ENCODE peak calls at places on chromosome 9, in four cellular contexts. One of them, this sample, is unnamed.

GRCh38 chr9:71955300-71955915 is 44.0 kb downstream of the C9orf85 start:
- DNase-seq in activated CD4-positive, alpha-beta T cell treated with anti-CD3 and anti-CD28 coated beads for 24 hours: no peak
- DNase-seq in GM04504: no peak
- DNase-seq in Kasumi-1: no peak
- DNase-seq in this sample: no peak

GRCh38 chr9:100287186-100287585 is 65.6 kb downstream of the TEX10 start:
- DNase-seq in GM04504: no peak
- DNase-seq in activated CD4-positive, alpha-beta T cell treated with anti-CD3 and anti-CD28 coated beads for 24 hours: no peak
- DNase-seq in Kasumi-1: no peak
- DNase-seq in this sample: no peak

GRCh38 chr9:91954841-91955471 is 4.9 kb upstream of the ROR2 start:
- DNase-seq in activated CD4-positive, alpha-beta T cell treated with anti-CD3 and anti-CD28 coated beads for 24 hours: no peak
- DNase-seq in Kasumi-1: peak
- DNase-seq in GM04504: peak
- DNase-seq in this sample: peak

GRCh38 chr9:133238851-133239532 is 29.9 kb upstream of the OBP2B start:
- DNase-seq in activated CD4-positive, alpha-beta T cell treated with anti-CD3 and anti-CD28 coated beads for 24 hours: peak
- DNase-seq in GM04504: peak
- DNase-seq in Kasumi-1: peak
- DNase-seq in this sample: no peak

GRCh38 chr9:129673602-129674001 is 8.2 kb downstream of the PRRX2 start:
- DNase-seq in Kasumi-1: no peak
- DNase-seq in activated CD4-positive, alpha-beta T cell treated with anti-CD3 and anti-CD28 coated beads for 24 hours: no peak
- DNase-seq in GM04504: no peak
- DNase-seq in this sample: no peak

GRCh38 chr9:27339661-27340295 is 42.8 kb upstream of the EQTN start:
- DNase-seq in activated CD4-positive, alpha-beta T cell treated with anti-CD3 and anti-CD28 coated beads for 24 hours: no peak
- DNase-seq in Kasumi-1: no peak
- DNase-seq in GM04504: no peak
- DNase-seq in this sample: no peak

GRCh38 chr9:72539824-72540347 is 18.5 kb downstream of the TMC1 start:
- DNase-seq in GM04504: no peak
- DNase-seq in activated CD4-positive, alpha-beta T cell treated with anti-CD3 and anti-CD28 coated beads for 24 hours: no peak
- DNase-seq in Kasumi-1: no peak
- DNase-seq in this sample: no peak

GRCh38 chr9:130526193-130526853 is 53.1 kb upstream of the FUBP3 start:
- DNase-seq in activated CD4-positive, alpha-beta T cell treated with anti-CD3 and anti-CD28 coated beads for 24 hours: no peak
- DNase-seq in Kasumi-1: no peak
- DNase-seq in GM04504: no peak
- DNase-seq in this sample: no peak

GRCh38 chr9:135951889-135952663 is 9.1 kb downstream of the UBAC1 start:
- DNase-seq in Kasumi-1: no peak
- DNase-seq in activated CD4-positive, alpha-beta T cell treated with anti-CD3 and anti-CD28 coated beads for 24 hours: no peak
- DNase-seq in GM04504: no peak
- DNase-seq in this sample: peak

GRCh38 chr9:110440796-110441195 is 103.1 kb upstream of the TXNDC8 start:
- DNase-seq in GM04504: no peak
- DNase-seq in activated CD4-positive, alpha-beta T cell treated with anti-CD3 and anti-CD28 coated beads for 24 hours: no peak
- DNase-seq in Kasumi-1: no peak
- DNase-seq in this sample: no peak

GRCh38 chr9:3696368-3696767 is 170.6 kb upstream of the RFX3 start:
- DNase-seq in activated CD4-positive, alpha-beta T cell treated with anti-CD3 and anti-CD28 coated beads for 24 hours: no peak
- DNase-seq in Kasumi-1: no peak
- DNase-seq in GM04504: no peak
- DNase-seq in this sample: no peak

GRCh38 chr9:121613009-121613766 is 38.2 kb upstream of the DAB2IP start:
- DNase-seq in Kasumi-1: no peak
- DNase-seq in GM04504: no peak
- DNase-seq in activated CD4-positive, alpha-beta T cell treated with anti-CD3 and anti-CD28 coated beads for 24 hours: no peak
- DNase-seq in this sample: no peak

This sample was measured in astrocyte of the cerebellum.